ENCODE peak calls at places on chromosome 5, in eight cellular contexts. O is AG08396, I is T-helper 22 cell, X is activated T-cell treated with anti-CD3 and anti-CD28 coated beads for 48 hours, L is mesenteric fat pad, A is NCI-H1105, N is HCEC 1CT, B is OCI-LY7. Q is an unnamed sample.
A peak's percentile ranks its signal among the peaks of the same experiment; 100 is the strongest.

GRCh38 chr5:145636396-145636795 is 198.7 kb downstream of the PRELID2 start:
- DNase-seq in O (no peak), I (no peak), X (no peak), L (no peak), A (no peak), N (no peak), B (no peak), Q (no peak)

GRCh38 chr5:94175912-94176311 is 434.5 kb upstream of the POU5F2 start:
- DNase-seq in O (no peak), I (no peak), X (no peak), L (no peak), A (no peak), N (no peak), B (no peak), Q (no peak)

GRCh38 chr5:112960861-112961504 is 15.6 kb upstream of the DCP2 start:
- DNase-seq in O (no peak), I (no peak), X (no peak), L (no peak), A (no peak), N (no peak), B (no peak), Q (no peak)

GRCh38 chr5:59007460-59008063 is 424.7 kb downstream of the RAB3C start:
- DNase-seq in O (peak; percentile 9), I (no peak), X (no peak), L (no peak), A (peak; percentile 8), N (peak; percentile 35), B (peak; percentile 16), Q (peak; percentile 41)

GRCh38 chr5:152178350-152178699 is 226.8 kb downstream of the NMUR2 start:
- DNase-seq in O (no peak), I (no peak), X (no peak), L (no peak), A (no peak), N (no peak), B (no peak), Q (no peak)

GRCh38 chr5:109823597-109823996 is 133.9 kb downstream of the MAN2A1 start:
- DNase-seq in O (peak; percentile 20), I (no peak), X (no peak), L (no peak), A (no peak), N (peak; percentile 93), B (no peak), Q (no peak)

GRCh38 chr5:155222393-155222792 is 208.8 kb downstream of the KIF4B start:
- DNase-seq in O (no peak), I (no peak), X (no peak), L (no peak), A (no peak), N (no peak), B (no peak), Q (no peak)

GRCh38 chr5:127389616-127390015 is 99.0 kb downstream of the MEGF10 start:
- DNase-seq in O (no peak), I (no peak), X (no peak), L (no peak), A (no peak), N (no peak), B (no peak), Q (no peak)

GRCh38 chr5:133245191-133246052 is 193.6 kb downstream of the HSPA4 start:
- DNase-seq in O (peak; percentile 65), I (no peak), X (peak; percentile 41), L (no peak), A (no peak), N (peak; percentile 89), B (no peak), Q (no peak)

GRCh38 chr5:17213938-17214337 is 3.5 kb upstream of the BASP1 start:
- DNase-seq in O (no peak), I (no peak), X (no peak), L (no peak), A (no peak), N (no peak), B (peak; percentile 55), Q (no peak)

GRCh38 chr5:181051841-181052525 is 11.9 kb downstream of the BTNL9 start:
- DNase-seq in O (no peak), I (no peak), X (no peak), L (no peak), A (no peak), N (no peak), B (peak; percentile 36), Q (no peak)

GRCh38 chr5:87770601-87771121 is 357.9 kb upstream of the CCNH start:
- DNase-seq in O (no peak), I (no peak), X (no peak), L (peak; percentile 76), A (no peak), N (no peak), B (no peak), Q (no peak)

GRCh38 chr5:80070338-80071056 is 35.3 kb downstream of the THBS4 start:
- DNase-seq in O (no peak), I (no peak), X (no peak), L (no peak), A (no peak), N (peak; percentile 4), B (peak; percentile 69), Q (no peak)

GRCh38 chr5:13248236-13248635 is 696.3 kb downstream of the DNAH5 start:
- DNase-seq in O (no peak), I (no peak), X (no peak), L (no peak), A (no peak), N (no peak), B (no peak), Q (no peak)

GRCh38 chr5:93433422-93433821 is 147.6 kb downstream of the NR2F1-AS1 start:
- DNase-seq in O (peak; percentile 14), I (no peak), X (no peak), L (no peak), A (no peak), N (peak; percentile 91), B (no peak), Q (no peak)

GRCh38 chr5:77209495-77210090 is 887 bp upstream of the PDE8B start:
- DNase-seq in O (no peak), I (no peak), X (no peak), L (no peak), A (no peak), N (no peak), B (no peak), Q (no peak)

GRCh38 chr5:9149988-9150387 is 395.9 kb downstream of the SEMA5A start:
- DNase-seq in O (peak; percentile 15), I (no peak), X (no peak), L (no peak), A (no peak), N (peak; percentile 98), B (no peak), Q (no peak)

GRCh38 chr5:57468481-57469165 is 14.0 kb downstream of the ACTBL2 start:
- DNase-seq in O (peak; percentile 29), I (no peak), X (no peak), L (no peak), A (no peak), N (peak; percentile 70), B (no peak), Q (no peak)

GRCh38 chr5:177553671-177554429 is 513 bp downstream of the FAM193B start:
- DNase-seq in O (peak; percentile 71), I (peak; percentile 25), X (peak; percentile 45), L (no peak), A (no peak), N (peak; percentile 7), B (peak; percentile 37), Q (no peak)

GRCh38 chr5:501040-501832 is 23.0 kb downstream of the SLC9A3 start:
- DNase-seq in O (no peak), I (no peak), X (no peak), L (no peak), A (no peak), N (no peak), B (no peak), Q (no peak)

GRCh38 chr5:83583859-83584258 is 112.3 kb downstream of the VCAN start:
- DNase-seq in O (no peak), I (no peak), X (no peak), L (no peak), A (no peak), N (peak; percentile 81), B (no peak), Q (no peak)

GRCh38 chr5:59835782-59836181 is 57.7 kb downstream of the PDE4D start:
- DNase-seq in O (no peak), I (no peak), X (no peak), L (no peak), A (no peak), N (no peak), B (no peak), Q (no peak)

GRCh38 chr5:57862471-57863282 is 380.1 kb upstream of the ACTBL2 start:
- DNase-seq in O (peak; percentile 9), I (no peak), X (no peak), L (no peak), A (no peak), N (no peak), B (no peak), Q (no peak)

GRCh38 chr5:1190296-1190695 is 11.1 kb upstream of the SLC6A19 start:
- DNase-seq in O (no peak), I (no peak), X (no peak), L (peak; percentile 57), A (no peak), N (no peak), B (no peak), Q (no peak)

GRCh38 chr5:1480217-1480616 is 35.0 kb upstream of the SLC6A3 start:
- DNase-seq in O (no peak), I (no peak), X (no peak), L (no peak), A (no peak), N (no peak), B (no peak), Q (no peak)

GRCh38 chr5:2685651-2686050 is 65.8 kb downstream of the IRX2 start:
- DNase-seq in O (no peak), I (no peak), X (no peak), L (no peak), A (no peak), N (peak; percentile 3), B (no peak), Q (no peak)

GRCh38 chr5:142280066-142281011 is 44.5 kb downstream of the SPRY4 start:
- DNase-seq in O (peak; percentile 75), I (no peak), X (no peak), L (peak; percentile 47), A (no peak), N (no peak), B (no peak), Q (no peak)

GRCh38 chr5:7592910-7593309 is 197.0 kb downstream of the ADCY2 start:
- DNase-seq in O (no peak), I (no peak), X (peak; percentile 2), L (no peak), A (no peak), N (no peak), B (no peak), Q (peak; percentile 5)

GRCh38 chr5:128062172-128062746 is 21.3 kb upstream of the SLC12A2 start:
- DNase-seq in O (peak; percentile 25), I (no peak), X (no peak), L (no peak), A (no peak), N (peak; percentile 69), B (no peak), Q (no peak)

GRCh38 chr5:74638776-74639537 is 1.6 kb downstream of the ENC1 start:
- DNase-seq in O (no peak), I (no peak), X (no peak), L (no peak), A (no peak), N (peak; percentile 43), B (peak; percentile 63), Q (peak; percentile 21)

GRCh38 chr5:158705901-158706300 is 393.8 kb downstream of the EBF1 start:
- DNase-seq in O (no peak), I (no peak), X (no peak), L (no peak), A (no peak), N (no peak), B (no peak), Q (no peak)